ENCODE peak calls at places on chromosomes 4 and X, in seven cellular contexts. C is ecto neural progenitor cell, E is GM10248, T is HTR-8/SVneo, H is left ventricle myocardium inferior, Y is astrocyte of the spinal cord, N is cardiac fibroblast. G is an unnamed sample.

GRCh38 chr4:109368661-109369060 is 65.0 kb upstream of the SEC24B start:
- DNase-seq in E (no peak), N (peak; percentile 16), C (no peak), Y (peak; percentile 12), T (no peak), H (no peak), G (no peak)

GRCh38 chr4:24664956-24665355 is 80.6 kb upstream of the DHX15 start:
- DNase-seq in E (no peak), Y (no peak), H (no peak), N (peak; percentile 37), T (no peak), C (no peak), G (no peak)

GRCh38 chrX:11759172-11759460 is 1.1 kb downstream of the MSL3 start:
- DNase-seq in Y (no peak), E (no peak), H (no peak), T (no peak), C (no peak), N (no peak), G (no peak)

GRCh38 chr4:40422309-40422708 is 87.2 kb downstream of the CHRNA9 start:
- DNase-seq in C (no peak), H (no peak), Y (no peak), T (no peak), E (peak; percentile 61), N (no peak), G (no peak)

GRCh38 chr4:101762544-101762943 is 28.0 kb upstream of the BANK1 start:
- DNase-seq in H (no peak), T (no peak), C (no peak), N (no peak), Y (no peak), E (no peak), G (no peak)

GRCh38 chr4:172141025-172141424 is 327.8 kb downstream of the GALNTL6 start:
- DNase-seq in E (no peak), C (no peak), N (no peak), Y (no peak), H (no peak), T (no peak), G (no peak)

GRCh38 chr4:184728858-184729257 is 5.0 kb downstream of the CENPU start:
- DNase-seq in T (no peak), H (no peak), C (no peak), N (peak; percentile 82), E (no peak), Y (peak; percentile 59), G (no peak)

GRCh38 chrX:3346436-3347329 is at the start of gene MXRA5:
- DNase-seq in E (no peak), C (peak; percentile 77), N (peak; percentile 1), T (no peak), H (peak; percentile 17), Y (peak; percentile 61), G (peak; percentile 90)

GRCh38 chrX:97074400-97074799 is 190.7 kb downstream of the RPA4 start:
- DNase-seq in C (no peak), E (no peak), T (no peak), Y (peak; percentile 12), N (peak; percentile 31), H (no peak), G (no peak)

GRCh38 chrX:431492-432132 is 44.9 kb upstream of the PPP2R3B start:
- DNase-seq in E (no peak), C (no peak), T (no peak), H (no peak), Y (no peak), N (no peak), G (no peak)

GRCh38 chr4:102693266-102693850 is 67.4 kb downstream of the MANBA start:
- DNase-seq in N (peak; percentile 47), T (no peak), Y (no peak), E (no peak), H (no peak), C (no peak), G (no peak)

GRCh38 chr4:24262084-24262483 is 322.3 kb downstream of the DHX15 start:
- DNase-seq in N (no peak), C (no peak), H (no peak), Y (no peak), T (no peak), E (no peak), G (no peak)

GRCh38 chr4:13432453-13432852 is 51.7 kb downstream of the RAB28 start:
- DNase-seq in H (no peak), N (no peak), Y (peak; percentile 29), C (no peak), E (no peak), T (no peak), G (no peak)

GRCh38 chr4:183905593-183906485 is 732 bp downstream of the STOX2 start:
- DNase-seq in C (peak; percentile 81), H (peak; percentile 44), T (peak; percentile 54), Y (peak; percentile 31), E (no peak), N (peak; percentile 16), G (no peak)

GRCh38 chrX:25427873-25428555 is 412.2 kb upstream of the ARX start:
- DNase-seq in H (no peak), Y (no peak), N (no peak), C (peak; percentile 48), E (no peak), T (no peak), G (no peak)

GRCh38 chrX:39854772-39855747 is 242.7 kb downstream of the BCOR start:
- DNase-seq in T (no peak), N (no peak), Y (no peak), H (no peak), E (peak; percentile 64), C (no peak), G (no peak)

GRCh38 chr4:8607603-8608481 is 15.3 kb downstream of the CPZ start:
- DNase-seq in T (no peak), N (no peak), Y (no peak), E (peak; percentile 79), H (no peak), C (peak; percentile 90), G (peak; percentile 91)

GRCh38 chr4:173171098-173171497 is 2.5 kb downstream of the GALNT7 start:
- DNase-seq in C (no peak), H (no peak), Y (peak; percentile 44), E (no peak), N (peak; percentile 64), T (peak; percentile 51), G (no peak)

GRCh38 chrX:1531106-1531890 is 5.7 kb downstream of the P2RY8 start:
- DNase-seq in T (no peak), Y (no peak), C (no peak), H (no peak), E (no peak), N (no peak), G (peak; percentile 73)

GRCh38 chrX:49039598-49040375 is 3.4 kb downstream of the TFE3 start:
- DNase-seq in E (no peak), H (peak; percentile 52), C (peak; percentile 80), N (peak; percentile 94), Y (peak; percentile 95), T (peak; percentile 71), G (peak; percentile 88)

GRCh38 chrX:13093489-13094140 is 49.2 kb upstream of the FAM9C start:
- DNase-seq in E (no peak), Y (no peak), T (no peak), N (no peak), C (no peak), H (no peak), G (no peak)

GRCh38 chr4:188691811-188692210 is 552.6 kb downstream of the TRIML1 start:
- DNase-seq in N (peak; percentile 65), Y (peak; percentile 19), E (no peak), H (no peak), T (peak; percentile 43), C (no peak), G (no peak)

GRCh38 chr4:164440196-164440595 is 313.7 kb upstream of the SMIM31 start:
- DNase-seq in T (peak; percentile 4), E (no peak), H (no peak), C (no peak), Y (peak; percentile 71), N (no peak), G (no peak)

GRCh38 chr4:18366762-18367358 is 345.3 kb upstream of the LCORL start:
- DNase-seq in H (no peak), Y (peak; percentile 19), N (peak; percentile 59), C (no peak), T (no peak), E (no peak), G (no peak)

GRCh38 chr4:152640058-152640921 is 39.5 kb downstream of the TMEM154 start:
- DNase-seq in N (peak; percentile 50), E (no peak), H (no peak), T (peak; percentile 41), C (no peak), Y (peak; percentile 43), G (no peak)

GRCh38 chr4:16627999-16628398 is 270.4 kb downstream of the LDB2 start:
- DNase-seq in E (no peak), N (peak; percentile 95), Y (peak; percentile 86), T (peak; percentile 39), H (no peak), C (no peak), G (no peak)

GRCh38 chr4:98113005-98113404 is 30.3 kb downstream of the STPG2 start:
- DNase-seq in H (no peak), Y (peak; percentile 33), C (no peak), T (no peak), N (peak; percentile 43), E (no peak), G (no peak)

GRCh38 chr4:2079926-2080325 is 20.8 kb downstream of the NAT8L start:
- DNase-seq in H (no peak), T (no peak), C (no peak), N (no peak), Y (no peak), E (no peak), G (peak; percentile 83)

GRCh38 chr4:75841641-75842520 is 60.4 kb downstream of the PPEF2 start:
- DNase-seq in T (no peak), Y (peak; percentile 22), N (no peak), H (no peak), E (no peak), C (no peak), G (no peak)

GRCh38 chr4:164438321-164438720 is 315.6 kb upstream of the SMIM31 start:
- DNase-seq in C (no peak), Y (peak; percentile 55), N (no peak), T (no peak), H (no peak), E (no peak), G (no peak)

GRCh38 chr4:108492816-108493595 is 127.4 kb upstream of the RPL34 start:
- DNase-seq in C (peak; percentile 63), T (no peak), E (no peak), H (no peak), N (peak; percentile 13), Y (peak; percentile 10), G (no peak)

GRCh38 chr4:38313999-38314561 is 349.9 kb upstream of the KLF3 start:
- DNase-seq in N (peak; percentile 77), C (no peak), Y (peak; percentile 60), E (no peak), H (no peak), T (peak; percentile 49), G (no peak)

GRCh38 chr4:88341227-88342192 is 37.1 kb upstream of the HERC6 start:
- DNase-seq in C (no peak), Y (peak; percentile 93), E (no peak), T (peak; percentile 46), H (no peak), N (peak; percentile 96), G (no peak)

GRCh38 chr4:185781555-185782215 is 30.3 kb downstream of the SORBS2 start:
- DNase-seq in N (no peak), C (no peak), H (no peak), Y (no peak), E (no peak), T (no peak), G (no peak)

GRCh38 chr4:38870098-38870850 is 2.7 kb downstream of the FAM114A1 start:
- DNase-seq in T (no peak), C (no peak), E (no peak), H (no peak), Y (no peak), N (no peak), G (no peak)

GRCh38 chr4:118920247-118920646 is 31.6 kb downstream of the SYNPO2 start:
- DNase-seq in E (no peak), H (peak; percentile 36), T (no peak), C (no peak), Y (peak; percentile 59), N (peak; percentile 40), G (no peak)

GRCh38 chrX:71637848-71638247 is 19.5 kb upstream of the CXCR3 start:
- DNase-seq in E (no peak), T (no peak), C (no peak), N (peak; percentile 71), Y (peak; percentile 41), H (no peak), G (no peak)

GRCh38 chrX:53918697-53919096 is 125.6 kb downstream of the PHF8 start:
- DNase-seq in Y (no peak), H (no peak), N (no peak), E (no peak), C (no peak), T (no peak), G (peak; percentile 13)